ENCODE peak calls at places on chromosome 17, in four cellular contexts. W is H1, A is tibial nerve, E is stomach. O is an unnamed sample.
A peak's percentile ranks its signal among the peaks of the same experiment; 100 is the strongest.

GRCh38 chr17:69088643-69089200 is 28.0 kb upstream of the ABCA9 start:
- DNase-seq in W (no peak), E (no peak), A (no peak), O (no peak)

GRCh38 chr17:61289408-61290385 is 109.9 kb upstream of the TBX2 start:
- DNase-seq in W (no peak), E (no peak), A (no peak), O (no peak)

GRCh38 chr17:41665566-41666335 is 22.9 kb upstream of the EIF1 start:
- DNase-seq in W (no peak), E (peak; percentile 93), A (peak; percentile 79), O (peak; percentile 93)

GRCh38 chr17:65254166-65254565 is 117.0 kb downstream of the RGS9 start:
- DNase-seq in E (no peak), A (no peak), W (no peak), O (no peak)

GRCh38 chr17:31581491-31581890 is 190.0 kb downstream of the RAB11FIP4 start:
- DNase-seq in E (peak; percentile 64), W (no peak), A (no peak), O (no peak)

GRCh38 chr17:80345321-80345720 is 69.6 kb upstream of the ENDOV start:
- DNase-seq in A (no peak), E (no peak), W (no peak), O (no peak)

GRCh38 chr17:80213651-80213975 is 6.5 kb downstream of the SGSH start:
- DNase-seq in W (no peak), E (no peak), A (no peak), O (no peak)

GRCh38 chr17:39132192-39132600 is 19.2 kb downstream of the PLXDC1 start:
- DNase-seq in A (no peak), E (no peak), W (no peak), O (peak; percentile 78)

GRCh38 chr17:50051082-50051576 is 4.8 kb upstream of the ITGA3 start:
- DNase-seq in A (no peak), E (peak; percentile 62), W (no peak), O (no peak)

DNA sequence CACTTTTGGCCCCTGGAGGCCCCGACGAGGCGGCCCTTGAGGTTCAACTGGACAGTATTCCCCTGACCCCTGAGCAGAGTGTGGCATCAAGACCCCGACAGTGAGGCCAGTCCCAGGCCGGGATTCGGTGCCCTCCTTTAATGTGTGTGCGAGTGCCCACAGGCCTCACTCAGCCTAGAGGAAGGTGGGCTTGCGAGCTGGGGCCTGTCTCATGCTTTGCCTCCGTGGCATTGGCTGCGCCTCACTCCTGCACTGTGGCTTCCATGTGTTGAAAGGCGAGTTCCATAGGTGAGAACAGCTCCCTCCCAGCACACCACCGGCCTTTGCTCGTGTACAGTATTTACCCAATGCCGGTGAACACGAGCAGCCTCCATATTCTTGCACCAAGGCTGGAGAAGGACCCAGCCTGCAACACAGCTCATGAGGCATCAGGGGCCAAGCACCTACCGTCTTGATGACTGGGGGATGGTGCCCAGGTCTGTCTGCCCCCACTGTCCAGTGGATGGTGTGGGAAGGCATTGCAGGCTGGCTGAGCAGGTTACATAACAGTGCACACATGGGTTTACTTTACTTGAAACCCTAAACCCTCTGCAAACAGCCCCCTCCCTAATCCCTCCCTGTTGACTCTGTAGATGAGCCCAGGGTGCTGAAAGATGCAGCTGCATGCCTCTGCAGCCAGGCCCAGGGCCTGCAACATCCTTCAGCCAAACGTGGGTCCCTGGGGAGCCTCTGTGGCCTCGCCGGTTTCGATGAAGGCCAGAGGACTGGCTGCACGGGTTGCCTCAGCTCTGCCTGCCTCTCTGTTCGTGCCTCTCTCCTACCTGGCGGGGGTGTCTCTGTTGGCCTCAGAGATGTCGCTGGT is 94.8 kb downstream of the METRNL start:
- DNase-seq in W (no peak), A (peak; percentile 49), E (no peak), O (peak; percentile 60)
- TF ChIP-seq EP300 in W (no peak), A (no peak), E (no peak), O (no peak)

GRCh38 chr17:78925234-78925633 is at the start of gene TIMP2:
- DNase-seq in E (peak; percentile 87), A (peak; percentile 83), W (peak; percentile 58), O (peak; percentile 98)
- TF ChIP-seq CTCF in E (no peak), A (peak; percentile 7), W (peak; percentile 13), O (no peak)

GRCh38 chr17:35406568-35406967 is 25.7 kb downstream of the SLFN12 start:
- DNase-seq in E (no peak), W (no peak), A (no peak), O (no peak)

GRCh38 chr17:35404360-35404759 is 27.9 kb downstream of the SLFN12 start:
- DNase-seq in W (no peak), A (no peak), E (no peak), O (no peak)

DNA sequence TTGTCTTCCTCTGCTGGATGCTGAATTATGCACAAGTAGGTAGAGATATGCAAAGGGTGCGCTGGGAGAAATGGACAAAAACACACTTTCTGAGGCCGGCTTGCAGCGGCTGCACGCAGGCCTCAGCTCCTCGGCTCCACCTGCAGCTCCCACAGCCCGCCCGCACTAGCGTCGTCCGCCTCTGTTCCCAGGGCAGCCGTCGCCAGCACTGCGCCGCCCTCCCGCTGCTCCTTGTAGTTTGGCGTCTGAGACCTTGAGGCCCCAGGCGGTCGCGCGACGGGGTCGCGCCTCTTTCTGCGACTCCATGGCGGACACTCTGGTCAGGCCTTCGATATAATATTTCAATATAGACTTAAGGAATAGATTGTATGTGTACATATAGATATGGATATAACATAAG is 24.8 kb downstream of the SLFN12 start:
- DNase-seq in E (no peak), W (no peak), A (no peak), O (no peak)
- TF ChIP-seq EP300 in E (no peak), W (no peak), A (no peak), O (no peak)

GRCh38 chr17:44910231-44911106 is 4.8 kb downstream of the GFAP start:
- DNase-seq in W (no peak), E (no peak), A (no peak), O (peak; percentile 40)

GRCh38 chr17:44909681-44910144 is 5.6 kb downstream of the GFAP start:
- DNase-seq in A (no peak), E (no peak), W (no peak), O (peak; percentile 52)

GRCh38 chr17:44913676-44914075 is 1.6 kb downstream of the GFAP start:
- DNase-seq in A (no peak), E (no peak), W (no peak), O (peak; percentile 42)

GRCh38 chr17:44912763-44913544 is 2.3 kb downstream of the GFAP start:
- DNase-seq in W (no peak), A (no peak), E (no peak), O (peak; percentile 60)

DNA sequence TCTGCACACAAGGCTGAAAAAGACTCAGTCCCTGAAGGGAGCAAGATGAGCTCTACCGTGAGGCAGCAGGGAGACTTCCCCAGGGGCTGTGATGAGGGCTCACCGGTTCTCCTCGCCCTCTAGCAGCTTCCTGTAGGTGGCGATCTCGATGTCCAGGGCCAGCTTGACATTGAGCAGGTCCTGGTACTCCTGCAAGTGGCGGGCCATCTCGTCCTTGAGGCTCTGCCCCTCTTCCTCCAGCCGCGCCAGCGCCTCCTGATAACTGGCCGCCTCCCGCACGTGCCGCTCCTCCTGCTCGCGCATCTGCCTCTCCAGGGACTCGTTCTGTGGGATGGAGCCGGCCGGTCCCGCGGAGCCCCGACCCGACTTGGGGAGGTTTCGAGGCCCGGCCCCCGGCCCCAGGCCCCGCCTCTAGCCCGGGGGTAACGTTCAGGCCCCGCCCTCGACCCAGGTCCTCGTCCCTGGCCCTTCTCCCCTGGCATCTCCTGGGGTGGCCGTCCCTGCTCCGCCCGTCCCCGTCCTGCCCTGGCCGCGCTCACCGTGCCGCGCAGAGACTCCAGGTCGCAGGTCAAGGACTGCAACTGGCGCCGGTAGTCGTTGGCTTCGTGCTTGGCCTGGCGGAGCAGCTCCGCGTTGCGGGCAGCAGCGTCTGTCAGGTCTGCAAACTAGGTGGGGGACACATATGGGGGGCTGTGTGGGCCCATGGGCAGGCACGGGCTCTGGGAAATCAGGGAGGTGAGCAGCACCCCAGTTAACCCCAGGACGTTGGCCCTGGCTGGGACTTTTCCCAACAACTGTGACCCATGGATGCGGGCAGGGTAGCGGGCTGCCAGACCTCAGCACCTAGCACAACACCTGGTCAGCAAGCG is 3.9 kb downstream of the GFAP start:
- DNase-seq in E (peak; percentile 73), A (no peak), W (peak; percentile 58), O (peak; percentile 84)
- TF ChIP-seq CTCF in E (no peak), A (peak; percentile 55), W (peak; percentile 70), O (peak; percentile 38)